ENCODE peak calls at places on chromosome 5, in five cellular contexts. I is posterior cingulate gyrus, T is mesothelial cell of epicardium, S is smooth muscle cell of the brain vasculature, V is RWPE1. G is an unnamed sample.

GRCh38 chr5:128349044-128349629 is 188.9 kb downstream of the FBN2 start:
- DNase-seq in I (no peak), T (no peak), S (no peak), V (peak; percentile 89), G (no peak)

GRCh38 chr5:91474201-91474600 is 91.1 kb upstream of the ARRDC3 start:
- DNase-seq in I (no peak), T (no peak), S (no peak), V (no peak), G (no peak)

GRCh38 chr5:85204289-85204688 is 819.6 kb upstream of the EDIL3 start:
- DNase-seq in I (no peak), T (no peak), S (no peak), V (no peak), G (no peak)

GRCh38 chr5:82405166-82405565 is 127.0 kb upstream of the RPS23 start:
- DNase-seq in I (no peak), T (no peak), S (no peak), V (peak; percentile 93), G (no peak)

GRCh38 chr5:131384616-131385214 is 120.9 kb downstream of the CDC42SE2 start:
- DNase-seq in I (no peak), T (no peak), S (no peak), V (no peak), G (no peak)

GRCh38 chr5:555058-555623 is 30.9 kb upstream of the SLC9A3 start:
- DNase-seq in I (no peak), T (no peak), S (no peak), V (no peak), G (peak; percentile 41)

GRCh38 chr5:78300464-78301045 is 6.1 kb upstream of the AP3B1 start:
- DNase-seq in I (no peak), T (no peak), S (no peak), V (no peak), G (peak; percentile 57)

GRCh38 chr5:15799014-15799413 is 299.0 kb downstream of the FBXL7 start:
- DNase-seq in I (no peak), T (no peak), S (no peak), V (no peak), G (no peak)

GRCh38 chr5:76771705-76772405 is 47.0 kb upstream of the F2RL1 start:
- DNase-seq in I (no peak), T (no peak), S (no peak), V (no peak), G (no peak)

GRCh38 chr5:54281933-54282332 is 28.4 kb downstream of the ARL15 start:
- DNase-seq in I (no peak), T (no peak), S (no peak), V (no peak), G (no peak)

GRCh38 chr5:121175986-121176385 is 675.7 kb upstream of the FTMT start:
- DNase-seq in I (no peak), T (no peak), S (no peak), V (no peak), G (no peak)

GRCh38 chr5:175813943-175814630 is 57.3 kb upstream of the CPLX2 start:
- DNase-seq in I (no peak), T (no peak), S (no peak), V (peak; percentile 65), G (no peak)

GRCh38 chr5:122385286-122385685 is 73.2 kb downstream of the SNCAIP start:
- DNase-seq in I (no peak), T (no peak), S (no peak), V (no peak), G (no peak)

GRCh38 chr5:159133041-159133741 is 33.5 kb upstream of the EBF1 start:
- DNase-seq in I (no peak), T (no peak), S (no peak), V (peak; percentile 65), G (peak; percentile 88)

GRCh38 chr5:140145223-140145622 is 19.5 kb downstream of the IGIP start:
- DNase-seq in I (no peak), T (no peak), S (no peak), V (no peak), G (no peak)

GRCh38 chr5:95729115-95730010 is 1.8 kb upstream of the RHOBTB3 start:
- DNase-seq in I (no peak), T (no peak), S (no peak), V (no peak), G (no peak)

GRCh38 chr5:67493676-67494075 is 297.1 kb upstream of the CD180 start:
- DNase-seq in I (peak; percentile 69), T (no peak), S (no peak), V (peak; percentile 22), G (no peak)

GRCh38 chr5:131821221-131821620 is 24.4 kb upstream of the FNIP1 start:
- DNase-seq in I (no peak), T (no peak), S (no peak), V (no peak), G (no peak)

GRCh38 chr5:8844847-8845246 is 701.0 kb downstream of the SEMA5A start:
- DNase-seq in I (no peak), T (no peak), S (no peak), V (no peak), G (no peak)

GRCh38 chr5:38557309-38557710 is 864 bp upstream of the LIFR start:
- DNase-seq in I (no peak), T (no peak), S (no peak), V (no peak), G (no peak)

GRCh38 chr5:123937230-123937629 is 425.3 kb downstream of the CSNK1G3 start:
- DNase-seq in I (no peak), T (no peak), S (no peak), V (peak; percentile 36), G (peak; percentile 73)

GRCh38 chr5:86684222-86684621 is 66.5 kb downstream of the COX7C start:
- DNase-seq in I (no peak), T (no peak), S (no peak), V (no peak), G (no peak)